ENCODE peak calls at places on chromosome 11, in five cellular contexts. L, C, W, T and F are unnamed samples. For H3K4me1, the result is how much of the 10 kb centered on the place peaks cover.

GRCh38 chr11:48129697-48130395 is 86.8 kb upstream of the OR4B1 start:
- DNase-seq in C (no peak), T (no peak), W (no peak), L (no peak), F (no peak)

GRCh38 chr11:3197878-3198528 is 20.6 kb downstream of the MRGPRG start:
- DNase-seq in T (no peak), C (no peak), W (no peak), L (no peak), F (no peak)

GRCh38 chr11:32436751-32437405 is 1.5 kb upstream of the WT1 start:
- DNase-seq in T (no peak), C (peak), L (no peak), W (no peak), F (no peak)

GRCh38 chr11:36385121-36385530 is 89.0 kb downstream of the PRR5L start:
- DNase-seq in C (no peak), L (no peak), W (no peak), T (no peak), F (no peak)

GRCh38 chr11:122733301-122733686 is 77.8 kb downstream of the UBASH3B start:
- DNase-seq in W (no peak), T (no peak), L (no peak), C (no peak), F (no peak)

GRCh38 chr11:134949716-134950115 is 537.7 kb upstream of the B3GAT1 start:
- DNase-seq in T (no peak), L (no peak), W (no peak), C (no peak), F (no peak)

GRCh38 chr11:120336641-120337132 is 474 bp downstream of the ARHGEF12 start:
- DNase-seq in C (no peak), W (peak), L (no peak), T (peak), F (no peak)

GRCh38 chr11:128453444-128454336 is 133.7 kb downstream of the ETS1 start:
- DNase-seq in T (no peak), L (peak), C (peak), W (peak), F (no peak)

GRCh38 chr11:92838655-92839334 is 130.7 kb upstream of the MTNR1B start:
- DNase-seq in C (no peak), W (no peak), L (no peak), T (no peak), F (no peak)

GRCh38 chr11:69640995-69641581 is at the start of gene CCND1:
- DNase-seq in C (no peak), L (peak), T (peak), W (peak), F (no peak)

GRCh38 chr11:46649180-46649738 is 31.9 kb downstream of the ATG13 start:
- DNase-seq in W (peak), T (no peak), L (no peak), C (peak), F (no peak)

GRCh38 chr11:82814379-82814778 is 80.7 kb upstream of the FAM181B start:
- DNase-seq in L (no peak), C (no peak), W (no peak), T (no peak), F (no peak)

GRCh38 chr11:124233376-124233775 is 7.5 kb upstream of the OR8G1 start:
- DNase-seq in C (no peak), W (no peak), L (no peak), T (no peak), F (no peak)

GRCh38 chr11:292211-293121 is 3.5 kb downstream of the PGGHG start:
- DNase-seq in C (no peak), T (no peak), L (no peak), W (no peak), F (no peak)

GRCh38 chr11:95559899-95560298 is 229.7 kb downstream of the FAM76B start:
- DNase-seq in T (no peak), L (no peak), W (no peak), C (peak), F (no peak)

GRCh38 chr11:12180257-12181205 is 70.1 kb downstream of the MICAL2 start:
- DNase-seq in T (no peak), L (no peak), C (no peak), W (no peak), F (no peak)

GRCh38 chr11:12185106-12185690 is 74.8 kb downstream of the MICAL2 start:
- DNase-seq in L (no peak), W (no peak), C (no peak), T (no peak), F (no peak)

GRCh38 chr11:12184696-12185095 is 74.3 kb downstream of the MICAL2 start:
- DNase-seq in T (no peak), C (no peak), L (no peak), W (no peak), F (no peak)

GRCh38 chr11:12183827-12184620 is 73.6 kb downstream of the MICAL2 start:
- DNase-seq in L (no peak), T (no peak), C (no peak), W (no peak), F (no peak)

GRCh38 chr11:12182650-12183511 is 72.5 kb downstream of the MICAL2 start:
- DNase-seq in L (no peak), W (no peak), C (peak), T (peak), F (no peak)
- H3K4me3 ChIP-seq in L (no peak), W (no peak), C (no peak), T (no peak), F (no peak)

DNA sequence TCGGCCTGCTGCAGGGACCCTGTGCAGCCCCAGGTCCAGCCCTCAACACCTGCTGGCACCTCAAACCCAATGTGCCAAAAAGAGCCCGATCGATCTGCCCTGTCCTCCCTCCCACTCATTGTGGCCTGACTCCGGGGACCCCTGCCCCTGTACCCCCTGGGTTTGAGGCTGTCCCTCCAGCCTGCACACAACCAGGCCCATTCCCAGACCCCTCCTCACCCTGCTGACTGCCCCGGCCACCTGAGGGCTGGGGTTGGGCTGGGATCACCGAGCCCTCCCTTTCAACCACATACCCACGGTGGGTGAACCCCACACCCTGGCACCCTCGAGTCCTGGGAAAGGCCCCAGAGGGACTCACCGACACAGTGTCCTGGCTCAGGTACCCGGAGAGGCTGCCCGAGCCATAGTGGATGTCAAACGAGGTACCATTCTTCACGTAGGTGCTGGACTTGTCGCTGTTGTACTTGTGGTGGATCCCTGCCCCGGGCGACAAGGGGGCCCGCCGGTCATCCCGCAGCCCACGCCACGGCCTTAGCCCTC is 5.0 kb downstream of the CTSD start:
- DNase-seq in T (peak), L (no peak), C (no peak), W (no peak), F (no peak)
- H3K4me1 ChIP-seq in T (half or more), L (half or more), C (under half), W (under half), F (half or more)

GRCh38 chr11:64008283-64008931 is 22.2 kb downstream of the OTUB1 start:
- DNase-seq in L (no peak), W (no peak), C (no peak), T (no peak), F (no peak)

GRCh38 chr11:64009234-64009633 is 23.0 kb downstream of the OTUB1 start:
- DNase-seq in T (no peak), L (no peak), C (no peak), W (no peak), F (no peak)

GRCh38 chr11:64011371-64011770 is 24.4 kb upstream of the FLRT1 start:
- DNase-seq in C (no peak), W (no peak), L (no peak), T (no peak), F (no peak)

GRCh38 chr11:64010783-64011182 is 24.5 kb downstream of the OTUB1 start:
- DNase-seq in W (no peak), C (no peak), L (no peak), T (no peak), F (no peak)

DNA sequence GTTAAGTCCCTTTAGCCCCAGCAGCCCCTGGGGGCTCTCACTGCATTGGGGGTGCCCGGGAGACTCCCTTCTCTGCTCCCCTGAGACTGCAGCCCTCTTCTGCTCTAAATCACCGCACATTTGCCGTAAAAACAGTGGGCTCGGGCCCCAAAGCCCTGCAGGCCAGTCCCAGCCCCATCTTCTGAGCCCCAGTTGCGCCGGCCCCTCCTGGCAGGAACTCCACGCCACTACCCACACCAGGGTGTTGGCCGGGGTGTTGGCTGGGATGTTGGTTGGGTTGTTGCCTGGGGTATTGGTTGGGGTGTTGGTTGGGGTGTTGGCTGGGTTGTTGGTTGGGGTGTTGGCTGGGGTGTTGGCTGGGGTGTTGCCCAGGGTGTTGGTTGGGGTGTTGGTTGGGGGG is 23.5 kb downstream of the OTUB1 start:
- DNase-seq in L (no peak), C (no peak), W (no peak), T (no peak), F (no peak)
- TF ChIP-seq POLR2A in L (no peak), C (no peak), W (no peak), T (no peak), F (no peak)

GRCh38 chr11:19955660-19956059 is 204.6 kb downstream of the DBX1 start:
- DNase-seq in L (no peak), T (no peak), W (no peak), C (no peak), F (no peak)

GRCh38 chr11:19952101-19952605 is 208.1 kb downstream of the DBX1 start:
- DNase-seq in W (no peak), T (no peak), C (no peak), L (no peak), F (no peak)

GRCh38 chr11:19953342-19953741 is 206.9 kb downstream of the DBX1 start:
- DNase-seq in T (no peak), W (no peak), L (no peak), C (no peak), F (no peak)

GRCh38 chr11:19954899-19955298 is 205.4 kb downstream of the DBX1 start:
- DNase-seq in L (no peak), C (no peak), T (no peak), W (no peak), F (no peak)

GRCh38 chr11:19953909-19954308 is 206.4 kb downstream of the DBX1 start:
- DNase-seq in T (no peak), L (no peak), W (no peak), C (no peak), F (no peak)
- H3K4me3 ChIP-seq in T (no peak), L (no peak), W (no peak), C (no peak), F (no peak)

DNA sequence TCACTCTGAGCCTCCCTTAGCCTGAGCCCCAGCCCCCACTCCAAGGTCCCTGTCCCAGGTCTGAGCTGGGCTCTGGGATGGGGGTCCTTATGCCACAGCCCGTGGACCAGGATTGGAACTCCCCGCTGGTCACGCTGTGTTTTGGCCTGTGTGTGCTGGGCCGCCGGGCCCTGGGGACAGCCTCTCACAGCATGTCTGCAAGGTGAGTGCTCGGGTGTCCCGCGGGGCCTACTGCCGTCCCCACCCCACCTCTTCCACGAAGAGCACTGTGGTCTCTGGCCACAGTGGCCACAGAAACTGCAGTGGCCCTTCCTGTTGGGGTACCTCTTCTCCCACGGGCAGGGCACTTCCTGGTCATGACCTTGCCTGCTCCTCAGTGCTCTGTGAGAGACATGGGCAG is 3.5 kb upstream of the SIPA1 start:
- DNase-seq in L (no peak), T (no peak), W (no peak), C (no peak), F (no peak)
- H3K4me1 ChIP-seq in L (under half), T (under half), W (under half), C (under half), F (under half)

GRCh38 chr11:7319501-7319900 is 67.8 kb downstream of the SYT9 start:
- DNase-seq in T (no peak), C (no peak), W (no peak), L (no peak), F (no peak)
- TF ChIP-seq POLR2A in T (no peak), C (no peak), W (no peak), L (no peak), F (no peak)

DNA sequence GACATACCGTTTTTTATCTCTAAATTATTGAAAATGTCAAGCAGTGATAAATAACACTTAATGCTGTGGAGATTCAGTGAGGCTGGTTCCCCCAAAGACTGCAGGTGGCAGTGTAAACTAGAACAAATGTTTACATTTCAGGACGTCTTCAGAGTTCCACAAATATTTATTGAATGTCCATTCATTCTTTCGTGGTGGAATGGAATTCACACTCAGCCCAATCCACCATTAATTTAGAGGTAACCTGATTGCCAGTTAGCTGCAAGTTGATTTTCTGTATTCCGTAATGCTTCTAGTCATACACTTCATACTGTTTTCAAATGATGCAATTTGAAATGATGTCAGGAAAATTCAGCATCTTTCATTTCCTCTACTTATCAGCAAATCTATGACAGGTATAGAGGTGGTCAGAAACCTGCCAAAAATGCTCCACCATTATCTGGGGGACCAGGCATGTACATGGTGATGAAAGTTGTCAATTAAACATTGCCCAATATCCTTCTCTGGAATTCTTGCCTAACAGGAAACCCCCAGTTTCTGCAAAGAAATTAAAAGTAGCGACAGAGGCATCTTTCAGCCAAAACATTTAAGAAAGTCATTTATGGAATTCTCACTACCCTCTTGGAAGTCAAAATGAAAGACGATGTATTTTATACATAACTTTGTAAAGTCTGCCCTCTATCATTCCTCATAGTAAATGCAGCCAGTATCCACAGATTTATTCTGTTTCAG is 94.3 kb upstream of the BMAL1 start:
- DNase-seq in C (no peak), L (no peak), W (no peak), T (no peak), F (no peak)
- H3K4me3 ChIP-seq in C (no peak), L (no peak), W (no peak), T (no peak), F (peak)

GRCh38 chr11:118243993-118244762 is 8.0 kb downstream of the MPZL3 start:
- DNase-seq in T (no peak), L (no peak), C (no peak), W (no peak), F (no peak)

GRCh38 chr11:118245946-118246562 is 6.1 kb downstream of the MPZL3 start:
- DNase-seq in L (no peak), T (no peak), C (no peak), W (no peak), F (no peak)

GRCh38 chr11:118239509-118239908 is 12.7 kb downstream of the MPZL3 start:
- DNase-seq in L (no peak), W (no peak), C (no peak), T (no peak), F (no peak)

GRCh38 chr11:118241191-118242098 is 10.7 kb downstream of the MPZL3 start:
- DNase-seq in L (peak), C (no peak), T (peak), W (peak), F (no peak)

GRCh38 chr11:118243161-118243560 is 9.0 kb downstream of the MPZL3 start:
- DNase-seq in L (no peak), C (no peak), W (no peak), T (no peak), F (no peak)
- H3K4me1 ChIP-seq in L (under half), C (under half), W (under half), T (half or more), F (under half)

GRCh38 chr11:121482231-121483129 is 29.7 kb upstream of the SORL1-AS1 start:
- DNase-seq in W (peak), C (no peak), T (peak), L (no peak), F (no peak)
- TF ChIP-seq POLR2A in W (no peak), C (no peak), T (no peak), L (no peak), F (no peak)